ENCODE peak calls at places on chromosomes 16 and 17, in seven cellular contexts. B is IMR-90, D is heart right ventricle, E is Panc1, T is A549, J is mucosa of descending colon, F is lower lobe of right lung. P is an unnamed sample. For H3K9me3, the result is how much of the 10 kb centered on the place peaks cover.

GRCh38 chr17:56319531-56319930 is 166.3 kb downstream of the ANKFN1 start:
- DNase-seq in E (peak), F (no peak), B (peak), J (no peak), T (peak), D (no peak), P (peak)

GRCh38 chr16:3046506-3047386 is at the start of gene MMP25:
- DNase-seq in D (no peak), T (no peak), B (no peak), F (no peak), E (no peak), J (no peak), P (peak)

GRCh38 chr17:79789943-79790804 is 6.7 kb downstream of the CBX8 start:
- DNase-seq in T (peak), B (no peak), E (no peak), J (peak), D (peak), F (peak), P (peak)

GRCh38 chr16:75312875-75313274 is 61.5 kb upstream of the BCAR1 start:
- DNase-seq in D (no peak), T (no peak), F (no peak), J (no peak), E (no peak), B (no peak), P (no peak)

GRCh38 chr16:58020628-58021521 is 4.7 kb upstream of the MMP15 start:
- DNase-seq in D (peak), F (peak), B (peak), J (no peak), E (no peak), T (peak), P (peak)

GRCh38 chr17:49817993-49818392 is 29.5 kb downstream of the KAT7 start:
- DNase-seq in F (no peak), D (no peak), T (no peak), E (no peak), J (no peak), B (no peak), P (no peak)

GRCh38 chr16:73771676-73772075 is 524.9 kb upstream of the PSMD7 start:
- DNase-seq in F (no peak), T (no peak), D (no peak), E (no peak), B (no peak), J (no peak), P (no peak)

GRCh38 chr17:21286066-21286770 is 1.7 kb downstream of the MAP2K3 start:
- DNase-seq in T (peak), E (peak), J (peak), B (peak), F (peak), D (peak), P (no peak)

GRCh38 chr16:81444448-81445121 is at the start of gene CMIP:
- DNase-seq in E (no peak), D (peak), F (peak), T (peak), J (peak), B (peak), P (peak)

GRCh38 chr16:69448470-69449193 is 24.2 kb downstream of the CYB5B start:
- DNase-seq in D (no peak), B (peak), J (no peak), E (no peak), T (peak), F (no peak), P (no peak)

GRCh38 chr17:73802871-73803270 is 158.6 kb upstream of the SDK2 start:
- DNase-seq in F (no peak), T (no peak), D (no peak), B (no peak), J (no peak), E (no peak), P (no peak)

GRCh38 chr16:84233748-84234147 is 6.1 kb downstream of the KCNG4 start:
- DNase-seq in J (no peak), D (no peak), E (no peak), T (no peak), F (no peak), B (no peak), P (no peak)

GRCh38 chr17:66518677-66519076 is 216.3 kb downstream of the PRKCA start:
- DNase-seq in D (no peak), J (no peak), F (no peak), T (no peak), B (no peak), E (no peak), P (no peak)

GRCh38 chr16:11560701-11561439 is 25.8 kb downstream of the LITAF start:
- DNase-seq in D (no peak), T (no peak), B (no peak), E (no peak), J (no peak), F (no peak), P (peak)

GRCh38 chr16:75443301-75443700 is 10.0 kb upstream of the CFDP1 start:
- DNase-seq in J (no peak), D (no peak), T (no peak), B (peak), F (no peak), E (no peak), P (no peak)

GRCh38 chr17:56351675-56352074 is 198.4 kb downstream of the ANKFN1 start:
- DNase-seq in D (no peak), J (no peak), E (no peak), T (no peak), F (no peak), B (no peak), P (no peak)

GRCh38 chr17:11389583-11389982 is 148.6 kb downstream of the SHISA6 start:
- DNase-seq in T (no peak), E (no peak), B (no peak), J (no peak), F (no peak), D (no peak), P (no peak)

GRCh38 chr16:49194499-49195260 is 87.0 kb downstream of the CBLN1 start:
- DNase-seq in B (no peak), D (peak), T (no peak), J (no peak), E (no peak), F (no peak), P (peak)

GRCh38 chr17:74010903-74011302 is 192.6 kb upstream of the RPL38 start:
- DNase-seq in D (no peak), F (no peak), J (no peak), T (no peak), B (no peak), E (no peak), P (peak)

GRCh38 chr16:89669755-89670154 is 12.1 kb downstream of the SPATA33 start:
- DNase-seq in B (no peak), D (no peak), J (no peak), F (no peak), T (no peak), E (no peak), P (no peak)

GRCh38 chr16:46947900-46948547 is 25.4 kb downstream of the DNAJA2 start:
- DNase-seq in F (no peak), D (no peak), T (peak), E (no peak), B (peak), J (no peak), P (peak)

GRCh38 chr16:67857547-67858233 is 10.2 kb upstream of the CENPT start:
- DNase-seq in D (peak), B (peak), E (peak), J (peak), T (peak), F (peak), P (peak)

GRCh38 chr16:73329363-73330306 is 281.7 kb upstream of the ZFHX3 start:
- DNase-seq in T (no peak), B (no peak), J (no peak), F (no peak), E (no peak), D (no peak), P (peak)

GRCh38 chr16:73430138-73430537 is 382.2 kb upstream of the ZFHX3 start:
- DNase-seq in F (no peak), D (no peak), J (no peak), T (no peak), B (no peak), E (no peak), P (no peak)

GRCh38 chr17:82244413-82245140 is 15.7 kb downstream of the SLC16A3 start:
- DNase-seq in B (no peak), T (peak), J (peak), E (no peak), F (peak), D (no peak), P (peak)

GRCh38 chr16:85232369-85233142 is 120.3 kb upstream of the CIBAR2 start:
- DNase-seq in E (no peak), B (no peak), F (no peak), D (no peak), T (no peak), J (no peak), P (no peak)

GRCh38 chr16:11994187-11995119 is 17.9 kb downstream of the SNX29 start:
- DNase-seq in F (peak), J (no peak), E (no peak), B (peak), D (no peak), T (no peak), P (no peak)

GRCh38 chr16:66549284-66550131 is at the start of gene TK2:
- DNase-seq in D (peak), J (peak), F (peak), T (no peak), E (no peak), B (peak), P (peak)

GRCh38 chr16:25012525-25012991 is 2.6 kb downstream of the ARHGAP17 start:
- DNase-seq in F (no peak), E (no peak), D (no peak), J (no peak), B (peak), T (peak), P (no peak)

GRCh38 chr16:2456551-2457153 is 3.3 kb upstream of the TEDC2 start:
- DNase-seq in B (no peak), D (no peak), E (no peak), T (no peak), F (no peak), J (no peak), P (no peak)

GRCh38 chr16:87966685-87967185 is 15.5 kb downstream of the BANP start:
- DNase-seq in D (no peak), F (peak), B (no peak), E (no peak), J (no peak), T (no peak), P (peak)

GRCh38 chr16:87424260-87424659 is 32.1 kb downstream of the MAP1LC3B start:
- DNase-seq in J (no peak), T (no peak), B (no peak), F (no peak), D (no peak), E (no peak), P (no peak)

GRCh38 chr17:70181866-70182265 is 12.5 kb downstream of the KCNJ2 start:
- DNase-seq in J (no peak), E (no peak), F (no peak), T (no peak), D (no peak), B (peak), P (no peak)

GRCh38 chr16:4261557-4262172 is 11.2 kb downstream of the TFAP4 start:
- DNase-seq in D (peak), T (peak), F (no peak), E (no peak), J (peak), B (peak), P (peak)

GRCh38 chr17:82638183-82638773 is 10.0 kb downstream of the WDR45B start:
- DNase-seq in D (no peak), E (no peak), T (no peak), J (no peak), F (no peak), B (no peak), P (no peak)

GRCh38 chr17:14972844-14973243 is 292.3 kb downstream of the PMP22 start:
- DNase-seq in J (no peak), F (no peak), T (no peak), D (no peak), E (no peak), B (no peak), P (no peak)

GRCh38 chr16:89598199-89598598 is 15.2 kb upstream of the DPEP1 start:
- DNase-seq in T (peak), J (no peak), E (no peak), B (peak), D (no peak), F (no peak), P (no peak)

GRCh38 chr16:85312174-85312573 is 199.9 kb upstream of the CIBAR2 start:
- DNase-seq in J (no peak), F (no peak), E (no peak), T (no peak), B (no peak), D (no peak), P (no peak)

DNA sequence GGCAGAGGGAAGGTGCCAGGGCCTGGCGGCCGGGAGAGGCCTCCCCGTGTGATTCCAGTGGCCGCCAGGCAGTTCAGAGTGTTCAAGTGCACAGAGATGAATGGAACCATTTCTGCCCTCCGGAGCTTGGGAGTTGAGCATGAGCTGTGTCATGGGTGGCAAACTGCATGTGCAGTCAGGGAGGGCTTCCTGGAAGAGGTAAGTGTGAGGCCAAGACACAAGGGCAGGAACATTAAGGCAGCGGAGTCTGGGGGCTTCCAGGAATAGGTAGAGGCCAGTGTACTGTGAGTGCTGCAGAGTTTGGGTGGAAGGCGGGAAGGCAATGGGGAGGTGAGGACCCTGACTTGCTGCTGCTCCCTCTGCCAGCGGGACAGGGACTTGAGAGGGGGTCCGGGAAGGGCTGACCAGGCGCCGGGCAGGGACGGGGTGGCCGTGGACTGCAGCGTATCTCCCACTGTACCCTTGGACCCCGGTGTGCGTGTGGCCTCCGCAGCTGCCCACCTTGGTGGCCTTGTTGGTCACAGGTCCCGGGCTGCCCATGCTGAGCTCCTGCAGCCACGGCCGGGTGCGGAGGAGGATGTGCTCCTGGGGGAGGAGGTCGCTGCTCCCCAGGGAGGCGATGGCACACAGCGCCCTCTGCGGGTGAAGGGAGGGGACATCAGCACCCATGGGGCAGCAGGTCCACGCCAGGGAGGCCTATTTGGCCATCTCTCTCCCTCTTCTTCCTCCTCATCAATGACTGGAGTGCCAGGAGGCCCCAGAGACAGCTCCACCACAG is 7.5 kb upstream of the CEP131 start:
- DNase-seq in E (no peak), B (no peak), T (peak), D (no peak), J (peak), F (no peak), P (peak)
- TF ChIP-seq CTCF in E (peak), B (peak), T (peak), D (peak), J (no peak), F (peak), P (peak)

GRCh38 chr17:29042026-29042678 is 789 bp upstream of the PIPOX start:
- DNase-seq in J (no peak), B (no peak), D (no peak), E (no peak), F (no peak), T (no peak), P (no peak)
- H3K9me3 ChIP-seq in J (under half), B (under half), D (under half), E (under half), F (under half), T (under half), P (under half)

DNA sequence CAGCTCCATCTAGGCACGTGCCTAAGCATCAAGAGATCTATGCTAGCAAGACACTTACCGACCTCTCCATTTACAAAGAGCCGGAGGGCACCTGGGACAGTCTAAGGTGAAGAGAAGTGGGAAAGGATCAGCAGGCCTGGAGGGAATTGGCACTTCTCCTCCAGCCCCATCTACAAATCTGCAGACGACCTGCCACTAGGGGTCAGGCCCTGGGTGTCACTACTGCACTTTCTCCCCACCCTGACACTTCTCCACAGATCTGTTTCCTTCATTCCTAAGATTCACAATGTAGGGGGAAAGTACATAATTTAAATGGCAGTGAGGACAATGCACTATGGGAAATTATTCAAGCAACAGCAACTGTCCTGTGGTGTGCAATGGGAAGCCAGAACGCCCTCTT is 8.1 kb downstream of the MKS1 start:
- DNase-seq in E (no peak), F (no peak), B (no peak), D (no peak), J (no peak), T (no peak), P (peak)
- TF ChIP-seq CTCF in E (peak), F (no peak), B (no peak), D (peak), J (no peak), T (peak), P (peak)

DNA sequence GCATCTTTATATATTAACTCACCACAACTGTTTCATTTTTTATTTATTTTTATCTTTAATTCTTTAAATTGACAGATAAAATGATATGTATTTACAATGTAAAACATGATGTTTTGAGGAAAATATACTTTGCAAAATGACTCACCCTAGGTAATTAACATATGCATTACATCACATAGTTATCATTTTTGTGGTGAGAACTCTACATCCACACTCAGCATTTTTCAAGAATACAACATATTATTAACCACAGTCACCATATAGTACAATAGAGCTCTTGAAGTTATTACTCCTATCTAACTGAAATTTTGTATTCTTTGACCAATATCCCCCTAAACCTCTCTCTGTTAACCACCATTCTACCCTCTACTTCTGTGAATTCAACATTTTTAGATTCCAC is 194.7 kb upstream of the KIF2B start:
- DNase-seq in F (no peak), B (peak), D (no peak), E (no peak), J (no peak), T (no peak), P (no peak)
- H3K9me3 ChIP-seq in F (under half), B (under half), D (under half), E (under half), J (under half), T (under half), P (under half)

DNA sequence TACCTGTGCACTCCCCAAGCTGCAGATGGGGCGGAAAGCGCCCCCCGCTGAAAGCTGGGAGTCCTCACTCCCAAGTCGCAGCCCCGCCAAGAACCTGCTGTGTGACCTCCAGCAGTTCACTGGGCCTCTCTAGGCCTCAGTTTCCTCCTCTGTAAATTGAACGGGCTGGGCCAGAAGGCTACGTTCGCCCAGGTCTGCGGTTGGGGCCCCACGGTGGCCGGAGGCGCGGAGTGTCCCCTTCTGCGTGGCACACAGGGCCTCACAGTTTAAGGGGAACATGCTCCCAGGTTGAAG is 628 bp downstream of the GALK1 start:
- DNase-seq in E (no peak), J (no peak), B (no peak), F (no peak), T (no peak), D (no peak), P (no peak)
- TF ChIP-seq CTCF in E (no peak), J (no peak), B (no peak), F (no peak), T (no peak), D (no peak), P (no peak)

GRCh38 chr17:22469941-22470340 is 777.6 kb downstream of the KCNJ18 start:
- DNase-seq in F (no peak), E (no peak), T (no peak), J (no peak), B (no peak), D (no peak), P (no peak)

GRCh38 chr17:22470411-22471175 is 778.3 kb downstream of the KCNJ18 start:
- DNase-seq in B (no peak), F (no peak), J (no peak), D (no peak), E (no peak), T (no peak), P (no peak)

GRCh38 chr17:22467720-22468119 is 775.4 kb downstream of the KCNJ18 start:
- DNase-seq in B (no peak), E (no peak), J (no peak), T (no peak), F (no peak), D (no peak), P (no peak)

GRCh38 chr17:22464041-22464440 is 771.7 kb downstream of the KCNJ18 start:
- DNase-seq in T (no peak), E (no peak), F (no peak), J (no peak), B (no peak), D (no peak), P (no peak)

DNA sequence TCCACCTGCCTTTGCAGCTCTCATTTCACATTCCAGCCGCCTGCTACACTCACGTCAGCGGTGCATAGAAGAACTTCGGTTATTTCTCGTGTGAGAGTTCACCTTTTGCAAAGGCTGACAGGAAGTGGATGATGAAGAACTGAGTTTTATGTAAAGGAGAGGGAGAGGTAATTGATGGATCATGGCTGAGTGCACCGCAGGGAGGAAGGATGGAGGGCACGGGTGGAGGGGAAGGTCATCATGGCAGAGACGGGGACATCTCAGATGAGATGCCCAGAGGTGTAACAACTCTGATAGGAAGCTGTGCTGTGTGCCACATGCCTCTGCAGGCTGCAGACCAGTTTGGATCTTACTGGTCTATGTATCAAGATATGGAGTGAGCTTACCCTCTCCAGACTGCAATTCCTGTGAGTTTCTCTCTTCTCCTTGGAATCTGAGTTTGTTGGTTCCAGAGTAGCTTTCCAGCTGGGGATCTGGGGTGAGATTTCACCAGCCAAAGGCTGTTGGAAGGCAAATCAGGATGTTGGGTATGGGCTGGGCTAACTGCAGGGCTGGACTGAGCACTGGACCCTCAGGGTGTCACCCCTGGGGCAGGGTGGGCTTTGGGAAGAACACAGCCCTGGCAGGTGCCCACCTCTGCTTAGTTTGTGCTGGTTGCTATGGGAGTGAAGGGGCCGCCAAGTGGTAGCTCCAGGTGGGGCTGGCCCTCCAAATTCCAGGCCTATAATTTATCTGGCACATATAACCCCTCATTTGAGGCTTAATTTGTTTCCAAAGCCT is 777.0 kb downstream of the KCNJ18 start:
- DNase-seq in D (no peak), E (no peak), J (no peak), F (no peak), T (no peak), B (no peak), P (no peak)
- H3K9me3 ChIP-seq in D (under half), E (under half), J (under half), F (under half), T (under half), B (under half), P (half or more)

GRCh38 chr17:33739714-33740113 is 446.6 kb upstream of the ASIC2 start:
- DNase-seq in F (no peak), T (no peak), B (no peak), E (no peak), J (no peak), D (no peak), P (no peak)
- TF ChIP-seq CTCF in F (no peak), T (no peak), B (no peak), E (no peak), J (no peak), D (no peak), P (no peak)

GRCh38 chr17:5097101-5097834 is 14.4 kb downstream of the ZNF232 start:
- DNase-seq in J (peak), E (no peak), B (no peak), D (peak), T (no peak), F (peak), P (peak)
- H3K9me3 ChIP-seq in J (half or more), E (under half), B (half or more), D (under half), T (half or more), F (under half), P (under half)